ENCODE peak calls at places on chromosomes 13 and 19, in five cellular contexts. Q is central memory CD8-positive, alpha-beta T cell; T is RPMI7951; J is NCI-H524; A is tibial artery. X is an unnamed sample.

GRCh38 chr19:402786-403185 is 6.2 kb downstream of the C2CD4C start:
- DNase-seq in Q (no peak), T (no peak), J (no peak), A (no peak), X (no peak)

GRCh38 chr13:33262997-33263396 is 22.6 kb downstream of the STARD13 start:
- DNase-seq in Q (no peak), T (no peak), J (peak), A (no peak), X (no peak)

GRCh38 chr13:48431431-48431830 is 18.5 kb upstream of the LPAR6 start:
- DNase-seq in Q (no peak), T (no peak), J (no peak), A (no peak), X (no peak)

GRCh38 chr19:6064016-6064702 is 46.1 kb downstream of the RFX2 start:
- DNase-seq in Q (no peak), T (peak), J (no peak), A (no peak), X (no peak)

GRCh38 chr13:52022355-52022754 is 2.1 kb upstream of the UTP14C start:
- DNase-seq in Q (no peak), T (no peak), J (no peak), A (no peak), X (no peak)

GRCh38 chr19:34128558-34129250 is 43.6 kb upstream of the LSM14A start:
- DNase-seq in Q (no peak), T (peak), J (no peak), A (no peak), X (no peak)

GRCh38 chr19:29366757-29367156 is 153.8 kb upstream of the UQCRFS1 start:
- DNase-seq in Q (no peak), T (no peak), J (no peak), A (no peak), X (no peak)

GRCh38 chr13:72542241-72542640 is 185.2 kb downstream of the MZT1 start:
- DNase-seq in Q (no peak), T (no peak), J (no peak), A (no peak), X (no peak)

GRCh38 chr13:21670883-21671792 is at the start of gene FGF9:
- DNase-seq in Q (peak), T (peak), J (peak), A (peak), X (peak)

GRCh38 chr13:68944272-68944671 is 1163.4 kb upstream of the ATXN8OS start:
- DNase-seq in Q (no peak), T (no peak), J (no peak), A (no peak), X (no peak)

GRCh38 chr19:1066251-1066747 is 668 bp upstream of the ARHGAP45 start:
- DNase-seq in Q (no peak), T (no peak), J (no peak), A (no peak), X (peak)

GRCh38 chr19:16052353-16052752 is 23.9 kb upstream of the TPM4 start:
- DNase-seq in Q (no peak), T (no peak), J (no peak), A (no peak), X (no peak)

GRCh38 chr13:53138369-53139036 is 109.9 kb downstream of the OLFM4 start:
- DNase-seq in Q (no peak), T (no peak), J (no peak), A (peak), X (no peak)

GRCh38 chr19:14091885-14092462 is 1.4 kb upstream of the SAMD1 start:
- DNase-seq in Q (no peak), T (no peak), J (peak), A (no peak), X (no peak)

GRCh38 chr19:16143399-16144215 is at the start of gene HSH2D:
- DNase-seq in Q (peak), T (no peak), J (no peak), A (no peak), X (peak)

GRCh38 chr13:52975969-52976368 is 52.6 kb upstream of the OLFM4 start:
- DNase-seq in Q (no peak), T (no peak), J (no peak), A (no peak), X (no peak)

GRCh38 chr19:45517641-45518468 is 10.6 kb downstream of the VASP start:
- DNase-seq in Q (no peak), T (no peak), J (no peak), A (no peak), X (peak)

GRCh38 chr13:27919934-27920676 is at the start of gene PDX1:
- DNase-seq in Q (no peak), T (no peak), J (peak), A (no peak), X (peak)

GRCh38 chr13:37747071-37747612 is 122.4 kb downstream of the TRPC4 start:
- DNase-seq in Q (no peak), T (peak), J (no peak), A (no peak), X (no peak)

X was measured in left lung.